ENCODE peak calls at places on chromosomes 12 and 14, in seven cellular contexts. T, S, G, N, I, J and D are unnamed samples.

GRCh38 chr14:36671149-36671548 is 9.5 kb downstream of the PAX9 start:
- DNase-seq in S (no peak), G (no peak), T (no peak), J (no peak), I (no peak), N (no peak), D (no peak)

GRCh38 chr12:81627336-81628189 is 131.6 kb downstream of the PPFIA2 start:
- DNase-seq in T (peak), N (peak), J (peak), G (no peak), I (no peak), S (no peak), D (peak)

GRCh38 chr12:70535896-70536374 is 101.3 kb downstream of the PTPRB start:
- DNase-seq in S (no peak), J (peak), I (no peak), N (no peak), G (no peak), T (no peak), D (peak)

GRCh38 chr12:111926631-111927030 is 84.6 kb downstream of the MAPKAPK5 start:
- DNase-seq in J (no peak), G (no peak), N (no peak), S (no peak), I (no peak), T (no peak), D (no peak)

GRCh38 chr12:46383654-46384450 is 11.3 kb upstream of the SLC38A2 start:
- DNase-seq in J (peak), I (peak), G (peak), N (peak), S (peak), T (peak), D (peak)

GRCh38 chr14:62209287-62209899 is 447.2 kb downstream of the SNAPC1 start:
- DNase-seq in J (peak), I (no peak), G (no peak), T (no peak), S (no peak), N (no peak), D (peak)

GRCh38 chr14:56794557-56795283 is 15.6 kb downstream of the OTX2 start:
- DNase-seq in I (peak), T (no peak), N (no peak), S (no peak), J (no peak), G (no peak), D (no peak)

GRCh38 chr12:52637299-52637698 is 14.7 kb downstream of the KRT2 start:
- DNase-seq in S (no peak), N (no peak), I (no peak), T (no peak), J (no peak), G (no peak), D (no peak)

GRCh38 chr12:116971222-116971621 is 60.5 kb downstream of the FBXW8 start:
- DNase-seq in I (no peak), G (no peak), S (no peak), N (no peak), T (no peak), J (no peak), D (no peak)

GRCh38 chr14:94532462-94532861 is 23.2 kb upstream of the SERPINA12 start:
- DNase-seq in G (no peak), S (no peak), N (no peak), J (no peak), T (no peak), I (no peak), D (peak)

GRCh38 chr14:104602933-104603325 is 1.6 kb downstream of the TMEM179 start:
- DNase-seq in G (peak), S (no peak), N (no peak), T (no peak), I (no peak), J (no peak), D (no peak)

GRCh38 chr12:42135264-42135814 is 9.3 kb downstream of the GXYLT1 start:
- DNase-seq in T (no peak), S (no peak), G (no peak), J (peak), N (no peak), I (no peak), D (peak)